ENCODE peak calls at places on chromosome 1, in five cellular contexts. D is neural crest cell; N is stimulated activated CD8-positive, alpha-beta memory T cell treated with anti-CD3 and anti-CD28 coated beads, Interleukin-15, amount 100 ng/mL, for 4 hours; R is breast epithelium; I is NCI-H345. K is an unnamed sample.

GRCh38 chr1:56336972-56337371 is 242.4 kb downstream of the PLPP3 start:
- DNase-seq in R (no peak), D (no peak), N (no peak), I (no peak), K (no peak)

GRCh38 chr1:156435551-156436318 is 64.8 kb downstream of the MEF2D start:
- DNase-seq in D (no peak), N (no peak), R (no peak), I (no peak), K (peak)

GRCh38 chr1:185388346-185388745 is 71.3 kb upstream of the IVNS1ABP start:
- DNase-seq in D (no peak), N (no peak), I (no peak), R (no peak), K (no peak)

GRCh38 chr1:61403863-61404615 is 320.9 kb downstream of the TM2D1 start:
- DNase-seq in R (no peak), D (no peak), N (no peak), I (no peak), K (no peak)

GRCh38 chr1:223133824-223134435 is 9.1 kb downstream of the TLR5 start:
- DNase-seq in I (peak), N (peak), D (peak), R (peak), K (peak)

GRCh38 chr1:17348593-17349234 is 23.3 kb upstream of the PADI6 start:
- DNase-seq in R (no peak), N (no peak), D (no peak), I (no peak), K (no peak)

GRCh38 chr1:56494306-56494705 is 85.1 kb downstream of the PLPP3 start:
- DNase-seq in N (no peak), I (no peak), D (no peak), R (no peak), K (no peak)

GRCh38 chr1:232600430-232601258 is 29.3 kb downstream of the SIPA1L2 start:
- DNase-seq in R (no peak), N (no peak), D (no peak), I (peak), K (no peak)

GRCh38 chr1:154499446-154499845 is 2.6 kb upstream of the TDRD10 start:
- DNase-seq in N (no peak), R (no peak), I (no peak), D (no peak), K (no peak)

GRCh38 chr1:41400235-41400634 is 39.0 kb downstream of the FOXO6 start:
- DNase-seq in D (no peak), N (no peak), I (no peak), R (no peak), K (no peak)

GRCh38 chr1:7233646-7234470 is 448.6 kb downstream of the CAMTA1 start:
- DNase-seq in I (no peak), R (no peak), N (no peak), D (no peak), K (no peak)

GRCh38 chr1:87336623-87337067 is 8.0 kb downstream of the LMO4 start:
- DNase-seq in D (no peak), I (no peak), R (no peak), N (no peak), K (no peak)

GRCh38 chr1:242651817-242652216 is 127.3 kb upstream of the PLD5 start:
- DNase-seq in D (no peak), I (peak), N (no peak), R (no peak), K (no peak)

GRCh38 chr1:147542549-147542857 is 1.2 kb downstream of the BCL9 start:
- DNase-seq in R (no peak), N (no peak), D (no peak), I (no peak), K (no peak)